ENCODE peak calls at places on chromosome 1, in nine cellular contexts. S is stimulated activated CD4-positive, alpha-beta T cell treated with anti-CD3 and anti-CD28 coated beads, Interleukin-4, amount 100 ng/mL, for 4 hours; P is natural killer cell treated with Interleukin-12 subunit alpha and Interleukin-12 subunit beta and Interleukin-15 and Interleukin-18, amount 100 ng/mL, for 72 hours; C is NCI-H1694; V is neural progenitor cell; W is CD8-positive, alpha-beta memory T cell; Y is fibroblast of the aortic adventitia; B is adrenal gland; U is NCI-H69. R is an unnamed sample.

GRCh38 chr1:11321656-11322491 is 48.9 kb downstream of the UBIAD1 start:
- DNase-seq in V (no peak), W (no peak), P (no peak), C (no peak), B (no peak), U (peak; percentile 94), Y (no peak), S (no peak), R (no peak)

GRCh38 chr1:117095237-117095636 is 26.3 kb downstream of the TRIM45 start:
- DNase-seq in C (no peak), U (peak; percentile 36), Y (peak; percentile 70), V (no peak), P (no peak), W (no peak), B (no peak), S (no peak), R (no peak)

GRCh38 chr1:167232801-167233200 is 12.1 kb downstream of the POU2F1 start:
- DNase-seq in W (no peak), P (no peak), V (no peak), U (no peak), S (no peak), B (no peak), C (no peak), Y (no peak), R (no peak)

GRCh38 chr1:17184822-17185484 is 20.0 kb upstream of the PADI1 start:
- DNase-seq in V (no peak), W (no peak), P (no peak), U (no peak), S (no peak), Y (no peak), C (no peak), B (no peak), R (no peak)

GRCh38 chr1:108636876-108637275 is 24.0 kb downstream of the HENMT1 start:
- DNase-seq in B (no peak), P (no peak), V (no peak), U (no peak), S (no peak), W (no peak), C (no peak), Y (no peak), R (no peak)

GRCh38 chr1:178921499-178921898 is 50.6 kb upstream of the ANGPTL1 start:
- DNase-seq in Y (no peak), B (no peak), V (no peak), P (no peak), W (no peak), S (no peak), U (no peak), C (no peak), R (no peak)

GRCh38 chr1:65998763-65999583 is 206.3 kb downstream of the PDE4B start:
- DNase-seq in Y (no peak), S (no peak), C (no peak), U (no peak), W (no peak), P (no peak), V (no peak), B (no peak), R (no peak)

GRCh38 chr1:110086959-110087358 is 16.5 kb upstream of the ALX3 start:
- DNase-seq in U (no peak), C (no peak), V (no peak), B (no peak), S (no peak), P (no peak), W (no peak), Y (no peak), R (no peak)

GRCh38 chr1:119330940-119331263 is 37.7 kb upstream of the HAO2 start:
- DNase-seq in Y (no peak), V (no peak), S (no peak), U (no peak), P (no peak), C (no peak), W (no peak), B (no peak), R (no peak)

GRCh38 chr1:151523331-151523730 is 12.1 kb downstream of the CGN start:
- DNase-seq in Y (no peak), C (no peak), P (no peak), U (no peak), B (no peak), W (no peak), S (no peak), V (no peak), R (no peak)

GRCh38 chr1:163834778-163835177 is 513.0 kb downstream of the NUF2 start:
- DNase-seq in B (no peak), Y (no peak), P (no peak), V (no peak), W (no peak), U (no peak), C (no peak), S (no peak), R (no peak)

GRCh38 chr1:36088265-36088576 is 471 bp upstream of the ADPRS start:
- DNase-seq in B (no peak), C (no peak), U (no peak), V (no peak), W (no peak), Y (no peak), S (no peak), P (no peak), R (no peak)

GRCh38 chr1:87937774-87938173 is 609.1 kb downstream of the LMO4 start:
- DNase-seq in B (no peak), S (no peak), W (no peak), V (no peak), P (no peak), U (no peak), Y (no peak), C (no peak), R (no peak)

GRCh38 chr1:8340456-8340855 is 22.5 kb downstream of the SLC45A1 start:
- DNase-seq in W (no peak), P (no peak), Y (no peak), S (no peak), C (no peak), U (no peak), V (no peak), B (no peak), R (no peak)

GRCh38 chr1:64470670-64471217 is 815 bp downstream of the CACHD1 start:
- DNase-seq in V (peak; percentile 73), B (peak; percentile 25), W (peak; percentile 16), U (peak; percentile 60), P (no peak), Y (peak; percentile 16), S (peak; percentile 11), C (no peak), R (no peak)